ENCODE peak calls at places on chromosomes 1 and 21, in nine cellular contexts. V, W, K, X, S, M, Y, J and Q are unnamed samples.

GRCh38 chr21:26061437-26061836 is 109.1 kb downstream of the APP start:
- DNase-seq in J (no peak), M (no peak), V (no peak), X (no peak), K (no peak), Y (no peak), S (no peak), W (peak; percentile 70), Q (peak; percentile 74)

GRCh38 chr1:145884675-145885074 is 991 bp downstream of the ANKRD35 start:
- DNase-seq in M (no peak), Y (no peak), J (no peak), X (no peak), K (no peak), W (peak; percentile 91), S (no peak), V (no peak), Q (peak; percentile 52)

GRCh38 chr1:170664828-170665617 is 1.1 kb downstream of the PRRX1 start:
- DNase-seq in Y (no peak), J (peak; percentile 6), V (peak; percentile 48), W (peak; percentile 30), K (no peak), M (no peak), S (no peak), X (no peak), Q (no peak)

GRCh38 chr1:198291036-198291435 is 134.2 kb downstream of the NEK7 start:
- DNase-seq in Y (no peak), K (no peak), S (no peak), M (no peak), J (no peak), W (no peak), V (no peak), X (no peak), Q (no peak)

GRCh38 chr1:245542365-245542764 is 387.6 kb downstream of the KIF26B start:
- DNase-seq in V (no peak), M (no peak), Y (no peak), S (no peak), X (no peak), W (no peak), J (no peak), K (no peak), Q (no peak)

GRCh38 chr1:159941139-159941866 is 4.1 kb downstream of the IGSF9 start:
- DNase-seq in X (no peak), S (no peak), Y (no peak), K (no peak), V (no peak), M (no peak), J (no peak), W (no peak), Q (no peak)

GRCh38 chr1:199272107-199272506 is 633.3 kb downstream of the PTPRC start:
- DNase-seq in M (no peak), K (no peak), V (no peak), W (peak; percentile 54), X (peak; percentile 39), Y (no peak), J (no peak), S (peak; percentile 14), Q (peak; percentile 93)

GRCh38 chr1:39084191-39084590 is 58.0 kb downstream of the NDUFS5 start:
- DNase-seq in V (no peak), S (no peak), K (no peak), W (no peak), M (no peak), J (no peak), Y (no peak), X (no peak), Q (no peak)

GRCh38 chr1:18938707-18939070 is 17.8 kb downstream of the IFFO2 start:
- DNase-seq in X (no peak), M (no peak), W (no peak), V (no peak), K (no peak), J (no peak), Y (no peak), S (peak; percentile 23), Q (no peak)

GRCh38 chr1:29414091-29414490 is 177.8 kb downstream of the PTPRU start:
- DNase-seq in V (no peak), M (no peak), X (no peak), Y (no peak), W (no peak), S (no peak), J (no peak), K (no peak), Q (no peak)

GRCh38 chr1:108646661-108647269 is 14.1 kb downstream of the HENMT1 start:
- DNase-seq in W (peak; percentile 84), X (no peak), S (peak; percentile 20), M (peak; percentile 56), K (no peak), V (peak; percentile 14), J (no peak), Y (no peak), Q (peak; percentile 86)